ENCODE peak calls at places on chromosomes 3 and 15, in four cellular contexts. J, Y, K and L are unnamed samples. For H3K27me3, the result is how much of the 10 kb centered on the place peaks cover.

GRCh38 chr15:35061171-35062163 is 23.6 kb downstream of the NANOGP8 start:
- DNase-seq in K (no peak), Y (no peak), J (no peak), L (no peak)

GRCh38 chr3:143070977-143071551 is 48.5 kb upstream of the CHST2 start:
- DNase-seq in J (no peak), K (peak), Y (no peak), L (no peak)

GRCh38 chr15:61198722-61199121 is 30.4 kb downstream of the RORA start:
- DNase-seq in J (no peak), Y (no peak), K (no peak), L (no peak)

GRCh38 chr3:30492581-30493192 is 113.7 kb upstream of the TGFBR2 start:
- DNase-seq in J (no peak), K (no peak), Y (no peak), L (no peak)

GRCh38 chr15:32872606-32873291 is 154.9 kb downstream of the GREM1 start:
- DNase-seq in K (no peak), J (peak), Y (no peak), L (no peak)

GRCh38 chr3:102525624-102526023 is 90.8 kb downstream of the ZPLD1 start:
- DNase-seq in J (no peak), K (no peak), Y (no peak), L (no peak)

GRCh38 chr15:74937226-74937601 is 659 bp downstream of the COX5A start:
- DNase-seq in K (no peak), Y (no peak), J (no peak), L (no peak)

GRCh38 chr3:177693596-177693995 is 496.3 kb upstream of the TBL1XR1 start:
- DNase-seq in Y (no peak), J (no peak), K (no peak), L (no peak)

GRCh38 chr3:111595239-111595638 is at the start of gene ZBED2:
- DNase-seq in K (no peak), J (no peak), Y (no peak), L (no peak)

GRCh38 chr15:85750319-85750806 is 44.4 kb downstream of the KLHL25 start:
- DNase-seq in Y (peak), K (no peak), J (peak), L (no peak)

GRCh38 chr15:74184582-74185091 is 11.1 kb downstream of the ISLR start:
- DNase-seq in K (no peak), J (no peak), Y (peak), L (no peak)

GRCh38 chr3:11457126-11457525 is 184.9 kb downstream of the ATG7 start:
- DNase-seq in Y (no peak), K (no peak), J (no peak), L (no peak)

GRCh38 chr3:155607761-155608160 is 137.1 kb downstream of the PLCH1 start:
- DNase-seq in Y (no peak), K (no peak), J (no peak), L (no peak)

GRCh38 chr3:86993704-86994103 is 2.8 kb upstream of the VGLL3 start:
- DNase-seq in Y (no peak), J (no peak), K (no peak), L (no peak)

GRCh38 chr3:112308151-112308911 is 14.3 kb upstream of the SLC9C1 start:
- DNase-seq in Y (no peak), J (no peak), K (peak), L (no peak)

GRCh38 chr3:186386883-186387560 is 25.0 kb upstream of the DGKG start:
- DNase-seq in K (no peak), Y (no peak), J (no peak), L (no peak)

GRCh38 chr3:76245622-76246021 is 460.3 kb upstream of the ZNF717 start:
- DNase-seq in J (no peak), K (no peak), Y (no peak), L (no peak)

GRCh38 chr15:48493763-48494225 is 151.7 kb downstream of the FBN1 start:
- DNase-seq in K (no peak), Y (no peak), J (no peak), L (no peak)

GRCh38 chr3:134471521-134472193 is 14.1 kb downstream of the ANAPC13 start:
- DNase-seq in J (no peak), K (no peak), Y (no peak), L (no peak)

GRCh38 chr3:62803276-62803675 is 71.9 kb downstream of the CADPS start:
- DNase-seq in J (no peak), Y (no peak), K (no peak), L (no peak)

GRCh38 chr15:79881254-79881653 is 15.6 kb downstream of the MTHFS start:
- DNase-seq in J (no peak), Y (no peak), K (no peak), L (no peak)

GRCh38 chr3:161599702-161600101 is 103.1 kb downstream of the OTOL1 start:
- DNase-seq in Y (no peak), K (no peak), J (no peak), L (no peak)

GRCh38 chr3:36546196-36546595 is 165.9 kb downstream of the STAC start:
- DNase-seq in K (no peak), Y (no peak), J (no peak), L (no peak)

GRCh38 chr3:65974505-65974904 is 64.2 kb downstream of the MAGI1 start:
- DNase-seq in K (no peak), J (no peak), Y (no peak), L (no peak)

GRCh38 chr3:65516998-65517397 is 521.7 kb downstream of the MAGI1 start:
- DNase-seq in K (no peak), J (no peak), Y (no peak), L (no peak)

GRCh38 chr15:39574416-39574815 is 6.5 kb upstream of the THBS1 start:
- DNase-seq in K (no peak), J (no peak), Y (no peak), L (no peak)

GRCh38 chr3:11392689-11393114 is 120.5 kb downstream of the ATG7 start:
- DNase-seq in Y (no peak), K (no peak), J (no peak), L (no peak)

GRCh38 chr3:69838217-69838616 is 99.0 kb downstream of the MITF start:
- DNase-seq in Y (no peak), K (no peak), J (no peak), L (no peak)

GRCh38 chr3:2735392-2735894 is 374.7 kb downstream of the IL5RA start:
- DNase-seq in K (no peak), Y (no peak), J (no peak), L (no peak)

GRCh38 chr3:16516695-16517481 is 3.4 kb upstream of the RFTN1 start:
- DNase-seq in J (no peak), K (peak), Y (no peak), L (no peak)

GRCh38 chr15:88912500-88912921 is 668 bp downstream of the MFGE8 start:
- DNase-seq in Y (no peak), J (peak), K (no peak), L (no peak)

GRCh38 chr3:110620118-110620517 is 451.5 kb upstream of the NECTIN3 start:
- DNase-seq in J (no peak), Y (no peak), K (no peak), L (no peak)

GRCh38 chr3:129705274-129705673 is 98.8 kb upstream of the PLXND1 start:
- DNase-seq in J (no peak), Y (no peak), K (no peak), L (no peak)
- TF ChIP-seq CTCF in J (no peak), Y (no peak), K (no peak), L (no peak)

DNA sequence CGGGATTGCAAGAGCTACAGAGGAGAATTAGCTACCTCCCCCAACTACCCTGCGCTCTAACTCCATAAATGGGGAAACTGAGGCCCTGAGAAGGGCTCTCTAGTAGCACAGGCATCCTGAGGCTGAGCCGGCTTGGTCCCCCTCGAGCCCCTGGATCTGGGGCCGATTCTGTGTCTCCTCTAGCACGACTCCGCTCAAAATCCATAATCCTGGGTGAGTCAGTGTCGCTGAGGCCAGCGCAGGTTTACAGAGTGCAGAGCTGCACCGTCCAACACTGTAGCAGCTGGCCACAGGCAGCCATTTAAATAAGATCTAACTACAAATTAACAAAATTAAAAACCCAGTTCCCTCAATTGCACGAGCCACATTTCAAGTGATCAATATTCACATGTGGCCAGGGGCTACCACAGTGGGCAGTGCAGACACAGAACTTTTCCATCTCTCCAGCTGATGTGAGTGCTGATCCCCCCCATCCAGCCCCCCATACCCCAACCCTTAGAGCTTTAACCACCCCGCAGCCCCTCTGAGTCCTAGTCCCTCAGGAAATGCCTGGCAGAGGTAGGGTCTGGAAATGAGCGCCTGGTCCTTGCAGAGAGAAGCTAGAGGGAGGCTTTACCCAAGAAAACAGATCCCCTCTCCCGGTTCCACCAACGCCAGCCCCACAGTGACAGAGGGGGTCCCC is 10.7 kb downstream of the GATA2 start:
- DNase-seq in K (no peak), J (no peak), Y (no peak), L (no peak)
- H3K27me3 ChIP-seq in K (under half), J (half or more), Y (under half), L (half or more)

DNA sequence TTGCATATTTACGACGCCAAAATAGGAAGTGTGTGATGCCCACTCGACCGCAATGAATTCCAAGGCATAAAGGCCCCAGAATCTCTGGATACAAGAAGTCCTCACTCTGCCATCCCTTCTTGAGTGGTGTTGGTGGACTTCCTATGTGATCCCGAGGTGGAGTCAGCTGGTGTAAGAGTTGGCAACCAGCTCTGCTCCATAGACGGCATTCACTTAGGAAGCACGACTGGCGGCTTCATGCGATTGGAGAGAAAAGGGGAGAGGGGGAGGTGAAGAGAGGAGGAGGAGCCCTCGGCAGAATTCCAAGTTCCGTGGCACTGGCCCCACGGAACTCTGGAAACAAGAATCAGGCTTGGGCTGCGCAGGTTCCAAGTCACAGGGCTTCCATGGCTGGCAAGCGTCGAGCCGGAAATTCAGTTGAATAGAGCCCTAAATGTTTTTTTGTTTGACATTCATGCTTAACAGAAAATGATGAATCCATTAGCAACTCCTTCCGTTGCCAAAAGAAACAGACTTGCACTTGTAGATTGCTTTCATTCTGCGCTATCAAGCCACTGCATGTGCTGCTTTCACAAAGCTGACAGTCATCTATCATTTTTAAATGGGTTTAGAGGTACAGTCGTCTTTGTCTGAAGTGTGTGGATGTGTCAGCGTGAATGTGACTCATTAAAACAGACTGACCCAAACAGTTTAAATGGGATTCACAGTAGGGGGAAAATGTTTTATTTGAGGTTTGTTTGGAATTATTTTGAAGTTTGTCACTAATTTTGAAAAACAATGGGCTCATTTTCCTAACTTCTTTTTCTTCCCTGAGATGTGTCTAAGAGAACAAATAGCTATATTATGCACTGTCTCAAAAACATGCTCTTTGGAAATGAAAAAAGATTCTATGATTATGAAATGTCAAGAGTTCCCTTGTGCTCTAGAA is 428.3 kb upstream of the ATP11B start:
- DNase-seq in J (no peak), Y (no peak), K (no peak), L (no peak)
- TF ChIP-seq CTCF in J (no peak), Y (no peak), K (no peak), L (no peak)

GRCh38 chr3:122985539-122985938 is 42.0 kb downstream of the SEMA5B start:
- DNase-seq in J (no peak), Y (no peak), K (no peak), L (no peak)
- H3K27me3 ChIP-seq in J (under half), Y (under half), K (under half), L (under half)

GRCh38 chr3:148880681-148881080 is 15.6 kb downstream of the CPA3 start:
- DNase-seq in Y (no peak), K (peak), J (no peak), L (no peak)
- TF ChIP-seq CTCF in Y (no peak), K (peak), J (no peak), L (no peak)

GRCh38 chr3:42501321-42501680 is 1.1 kb upstream of the VIPR1 start:
- DNase-seq in Y (no peak), J (no peak), K (peak), L (no peak)

GRCh38 chr3:42498791-42499477 is 3.5 kb upstream of the VIPR1 start:
- DNase-seq in J (peak), K (no peak), Y (peak), L (peak)

GRCh38 chr3:42500909-42501308 is 1.5 kb upstream of the VIPR1 start:
- DNase-seq in Y (no peak), J (peak), K (no peak), L (no peak)

GRCh38 chr3:42499478-42499871 is 3.0 kb upstream of the VIPR1 start:
- DNase-seq in Y (peak), K (no peak), J (peak), L (no peak)

GRCh38 chr3:42500091-42500490 is 2.4 kb upstream of the VIPR1 start:
- DNase-seq in Y (no peak), K (no peak), J (peak), L (no peak)
- H3K27me3 ChIP-seq in Y (under half), K (under half), J (under half), L (under half)

DNA sequence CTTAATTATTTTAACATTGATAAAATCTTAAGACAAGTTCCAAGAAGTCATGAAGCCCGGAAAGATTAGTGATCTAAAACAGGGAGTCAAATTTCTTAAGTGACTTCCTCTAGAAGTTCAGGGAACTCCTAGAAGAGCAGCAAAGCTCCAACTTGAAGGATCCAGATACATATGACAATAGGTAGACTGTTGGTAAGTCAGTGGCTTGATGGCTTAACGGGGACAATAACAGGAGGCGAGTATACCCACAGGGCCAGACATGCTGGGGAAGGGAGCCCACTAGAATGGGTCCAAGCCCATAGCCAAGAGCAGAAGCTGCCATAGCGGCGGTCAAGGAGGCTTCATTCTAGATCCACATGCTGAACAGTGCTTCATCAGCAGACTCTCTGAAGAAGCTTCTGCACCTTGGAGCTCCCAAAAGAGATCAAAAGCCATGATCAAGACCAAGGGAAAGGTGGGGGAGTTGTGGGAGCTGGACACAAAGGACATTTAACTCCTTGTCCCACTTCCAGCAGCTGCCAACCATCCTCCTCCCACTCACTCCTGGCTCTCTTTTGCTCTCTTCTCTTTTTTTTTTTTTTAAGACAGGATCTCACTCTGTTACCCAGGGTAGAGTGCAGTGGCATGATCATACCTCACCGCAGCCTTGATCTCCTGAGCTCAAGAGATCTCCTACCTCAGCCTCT is 10.2 kb upstream of the CA12 start:
- DNase-seq in J (no peak), K (no peak), Y (no peak), L (no peak)
- TF ChIP-seq CTCF in J (no peak), K (no peak), Y (no peak), L (no peak)

DNA sequence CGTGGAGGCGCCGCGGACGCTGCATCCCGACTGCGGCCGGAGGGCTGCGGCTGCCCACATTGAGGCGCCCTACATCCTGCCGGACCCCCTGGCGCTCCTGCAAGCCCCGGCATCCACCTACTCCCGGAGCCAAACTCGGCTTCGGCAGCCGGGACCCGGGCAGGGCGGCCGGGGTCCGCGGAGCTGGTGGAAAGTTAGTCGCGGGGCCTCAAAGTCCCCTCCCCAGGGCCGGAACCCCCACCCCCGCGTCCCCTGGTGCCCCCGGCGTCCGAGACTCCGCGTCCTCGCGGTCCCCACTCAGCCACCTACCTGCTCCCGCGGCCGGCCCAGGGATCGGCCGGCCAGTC is 281 bp downstream of the MEGF11 start:
- DNase-seq in K (no peak), Y (no peak), J (no peak), L (no peak)
- H3K27me3 ChIP-seq in K (under half), Y (under half), J (half or more), L (half or more)

GRCh38 chr3:141123677-141124410 is 72.7 kb downstream of the SPSB4 start:
- DNase-seq in K (no peak), J (peak), Y (no peak), L (no peak)
- TF ChIP-seq CTCF in K (no peak), J (no peak), Y (no peak), L (no peak)